ENCODE peak calls at places on chromosomes 16 and 17, in nine cellular contexts. I, A, Z, L, N, W, P, U and X are unnamed samples.

GRCh38 chr17:65398036-65398787 is 163.2 kb downstream of the AXIN2 start:
- DNase-seq in L (no peak), W (peak), A (no peak), N (no peak), P (no peak), Z (no peak), U (no peak), I (no peak), X (no peak)

GRCh38 chr16:27752241-27752640 is 202.3 kb downstream of the KATNIP start:
- DNase-seq in W (no peak), Z (no peak), U (no peak), I (no peak), A (no peak), P (no peak), L (no peak), N (no peak), X (no peak)

GRCh38 chr17:8468988-8469387 is 33.3 kb downstream of the NDEL1 start:
- DNase-seq in U (no peak), P (no peak), A (no peak), W (no peak), I (no peak), L (no peak), Z (no peak), N (no peak), X (no peak)

GRCh38 chr17:19812407-19812806 is 55.3 kb downstream of the ULK2 start:
- DNase-seq in P (no peak), U (no peak), A (no peak), W (peak), I (peak), L (peak), N (no peak), Z (no peak), X (no peak)

GRCh38 chr16:59249049-59249448 is 514.9 kb upstream of the GOT2 start:
- DNase-seq in U (no peak), N (no peak), P (no peak), A (no peak), Z (no peak), I (no peak), L (peak), W (no peak), X (no peak)

GRCh38 chr16:13414154-13414553 is 505.8 kb upstream of the ERCC4 start:
- DNase-seq in I (no peak), U (no peak), W (no peak), Z (no peak), N (no peak), A (no peak), P (no peak), L (no peak), X (no peak)

GRCh38 chr16:59698341-59698979 is 964.3 kb upstream of the GOT2 start:
- DNase-seq in Z (no peak), P (peak), U (no peak), A (no peak), I (peak), L (no peak), W (peak), N (no peak), X (no peak)

GRCh38 chr17:72362466-72363335 is 241.9 kb downstream of the SOX9 start:
- DNase-seq in I (peak), N (no peak), U (no peak), P (peak), L (peak), Z (no peak), A (no peak), W (peak), X (no peak)

GRCh38 chr16:1299012-1299867 is 10.2 kb upstream of the UBE2I start:
- DNase-seq in N (no peak), A (peak), W (no peak), I (no peak), U (peak), P (no peak), L (no peak), Z (no peak), X (no peak)

GRCh38 chr16:10896165-10896564 is 19.2 kb downstream of the CIITA start:
- DNase-seq in Z (no peak), L (no peak), A (no peak), P (no peak), U (no peak), W (no peak), N (no peak), I (no peak), X (no peak)

GRCh38 chr17:55664287-55664686 is 58.4 kb downstream of the TMEM100 start:
- DNase-seq in W (no peak), U (no peak), A (no peak), N (no peak), P (no peak), Z (no peak), L (no peak), I (no peak), X (no peak)

GRCh38 chr16:57906385-57907316 is 64.3 kb downstream of the CNGB1 start:
- DNase-seq in Z (peak), P (no peak), U (no peak), I (no peak), W (no peak), N (peak), A (no peak), L (no peak), X (no peak)

GRCh38 chr17:50026901-50027638 is 28.8 kb upstream of the ITGA3 start:
- DNase-seq in W (peak), N (peak), I (peak), P (peak), L (peak), A (peak), U (peak), Z (peak), X (peak)

GRCh38 chr17:56257075-56257474 is 103.8 kb downstream of the ANKFN1 start:
- DNase-seq in P (no peak), W (no peak), N (no peak), L (no peak), U (no peak), I (no peak), Z (no peak), A (no peak), X (no peak)

GRCh38 chr17:74699236-74699635 is 13.5 kb downstream of the CD300LF start:
- DNase-seq in I (no peak), Z (no peak), L (no peak), W (no peak), A (no peak), P (no peak), N (no peak), U (no peak), X (no peak)

GRCh38 chr17:58005031-58005727 is 1.9 kb downstream of the SRSF1 start:
- DNase-seq in N (no peak), P (no peak), U (no peak), W (no peak), A (no peak), I (peak), Z (no peak), L (peak), X (no peak)

GRCh38 chr17:15264542-15264941 is 584 bp downstream of the PMP22 start:
- DNase-seq in I (no peak), W (peak), Z (peak), A (peak), N (no peak), L (peak), U (peak), P (no peak), X (no peak)

GRCh38 chr17:27554152-27554551 is 76.8 kb upstream of the LGALS9 start:
- DNase-seq in U (peak), L (no peak), W (no peak), N (no peak), P (no peak), Z (no peak), A (no peak), I (no peak), X (no peak)

GRCh38 chr17:77856551-77857305 is 101.8 kb upstream of the TNRC6C start:
- DNase-seq in W (no peak), A (no peak), I (no peak), Z (no peak), P (no peak), U (no peak), N (no peak), L (no peak), X (no peak)

GRCh38 chr16:11015607-11016006 is 71.2 kb downstream of the CLEC16A start:
- DNase-seq in A (no peak), W (no peak), Z (no peak), P (no peak), N (no peak), U (no peak), I (no peak), L (no peak), X (no peak)

GRCh38 chr16:70651524-70651923 is 5.2 kb downstream of the IL34 start:
- DNase-seq in P (no peak), N (no peak), W (no peak), L (no peak), I (peak), U (no peak), A (no peak), Z (no peak), X (no peak)

GRCh38 chr16:28543072-28543471 is 4.3 kb upstream of the NUPR1 start:
- DNase-seq in L (no peak), I (peak), P (no peak), Z (peak), U (peak), A (peak), N (no peak), W (no peak), X (no peak)

DNA sequence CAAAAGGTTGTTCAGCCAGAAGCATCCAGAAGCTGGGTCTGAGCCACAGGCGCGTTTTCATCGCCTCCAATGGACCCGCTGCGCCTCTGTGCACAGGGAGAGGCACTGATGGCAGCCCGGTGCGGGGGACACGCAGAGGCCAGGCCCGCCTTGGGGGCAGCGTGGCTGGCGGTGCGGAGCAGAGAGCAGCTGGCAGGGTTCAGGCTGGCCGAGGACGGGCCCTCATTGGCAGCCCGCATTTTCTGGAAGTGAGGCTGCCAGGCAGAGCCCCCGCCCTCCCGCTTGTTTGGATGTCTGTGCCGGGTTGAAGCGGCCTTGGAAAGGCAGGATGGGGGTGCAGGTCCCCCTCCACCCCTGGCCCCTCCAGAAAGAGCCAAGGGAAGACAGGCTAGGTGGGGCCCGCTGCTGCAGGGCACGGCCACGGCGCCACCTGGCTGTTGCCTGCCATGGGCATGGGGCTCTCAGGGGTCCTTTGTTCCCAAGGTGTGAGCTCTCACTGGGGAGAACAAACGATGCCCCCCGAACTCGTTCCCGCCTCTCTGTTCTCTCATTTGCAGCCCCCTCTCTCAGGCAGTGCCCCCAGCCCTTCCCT is 18.8 kb downstream of the GSE1 start:
- DNase-seq in Z (no peak), L (no peak), I (no peak), A (no peak), W (no peak), P (no peak), N (no peak), U (no peak), X (no peak)
- TF ChIP-seq CTCF in Z (no peak), L (peak), I (peak), A (no peak), W (peak), P (peak), N (no peak), U (no peak), X (no peak)

DNA sequence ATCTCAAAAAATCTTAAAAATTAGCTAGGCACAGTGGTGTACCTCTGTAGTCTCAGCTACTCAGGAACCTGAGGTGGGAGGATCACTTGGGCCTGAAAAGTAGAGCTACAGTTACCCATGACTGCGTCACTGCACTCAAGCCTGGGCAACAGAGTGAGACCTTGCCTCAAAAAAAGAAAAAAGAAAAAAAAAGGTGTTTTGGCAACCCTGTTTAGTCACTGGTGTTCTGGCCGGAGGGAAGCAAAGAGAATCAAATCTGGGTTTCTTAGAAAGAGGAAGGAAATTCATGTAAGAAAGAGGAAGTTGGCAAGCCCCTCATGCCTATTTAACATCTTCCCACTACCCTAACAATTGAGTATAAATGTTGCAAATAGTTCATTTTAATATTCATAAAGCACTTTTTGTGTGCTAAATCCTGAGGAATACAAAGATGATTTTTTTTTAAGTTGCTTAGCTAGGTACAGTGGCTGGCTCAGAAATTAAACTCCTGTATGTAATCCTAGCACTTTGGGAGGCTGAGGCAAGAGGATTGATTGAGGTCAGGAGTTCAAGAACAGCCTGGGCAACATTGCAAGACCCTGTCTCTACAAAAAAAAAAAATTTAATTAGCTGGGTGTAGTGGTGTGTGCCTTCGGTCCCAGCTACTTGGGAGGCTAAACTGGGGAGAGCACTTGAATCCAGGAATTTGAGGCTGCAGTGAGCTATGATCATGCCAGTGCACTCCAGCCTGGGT is 6.5 kb upstream of the USP32 start:
- DNase-seq in I (no peak), P (no peak), L (no peak), N (no peak), A (no peak), W (no peak), Z (no peak), U (no peak), X (no peak)
- TF ChIP-seq CTCF in I (no peak), P (no peak), L (no peak), N (no peak), A (no peak), W (no peak), Z (no peak), U (no peak), X (no peak)

GRCh38 chr17:39114744-39115534 is 36.5 kb downstream of the PLXDC1 start:
- DNase-seq in A (no peak), Z (no peak), P (no peak), L (no peak), W (no peak), U (peak), I (no peak), N (no peak), X (no peak)
- TF ChIP-seq CTCF in A (no peak), Z (no peak), P (no peak), L (no peak), W (no peak), U (no peak), I (no peak), N (no peak), X (no peak)

GRCh38 chr17:68649324-68649723 is 48.2 kb upstream of the FAM20A start:
- DNase-seq in W (no peak), N (no peak), L (no peak), Z (no peak), U (no peak), I (no peak), A (no peak), P (no peak), X (no peak)

GRCh38 chr17:68642118-68642412 is 40.9 kb upstream of the FAM20A start:
- DNase-seq in L (no peak), I (no peak), N (no peak), U (no peak), A (no peak), Z (no peak), W (no peak), P (no peak), X (no peak)

GRCh38 chr17:68641276-68642117 is 40.3 kb upstream of the FAM20A start:
- DNase-seq in W (no peak), Z (no peak), A (no peak), U (no peak), I (no peak), L (no peak), N (no peak), P (no peak), X (no peak)

DNA sequence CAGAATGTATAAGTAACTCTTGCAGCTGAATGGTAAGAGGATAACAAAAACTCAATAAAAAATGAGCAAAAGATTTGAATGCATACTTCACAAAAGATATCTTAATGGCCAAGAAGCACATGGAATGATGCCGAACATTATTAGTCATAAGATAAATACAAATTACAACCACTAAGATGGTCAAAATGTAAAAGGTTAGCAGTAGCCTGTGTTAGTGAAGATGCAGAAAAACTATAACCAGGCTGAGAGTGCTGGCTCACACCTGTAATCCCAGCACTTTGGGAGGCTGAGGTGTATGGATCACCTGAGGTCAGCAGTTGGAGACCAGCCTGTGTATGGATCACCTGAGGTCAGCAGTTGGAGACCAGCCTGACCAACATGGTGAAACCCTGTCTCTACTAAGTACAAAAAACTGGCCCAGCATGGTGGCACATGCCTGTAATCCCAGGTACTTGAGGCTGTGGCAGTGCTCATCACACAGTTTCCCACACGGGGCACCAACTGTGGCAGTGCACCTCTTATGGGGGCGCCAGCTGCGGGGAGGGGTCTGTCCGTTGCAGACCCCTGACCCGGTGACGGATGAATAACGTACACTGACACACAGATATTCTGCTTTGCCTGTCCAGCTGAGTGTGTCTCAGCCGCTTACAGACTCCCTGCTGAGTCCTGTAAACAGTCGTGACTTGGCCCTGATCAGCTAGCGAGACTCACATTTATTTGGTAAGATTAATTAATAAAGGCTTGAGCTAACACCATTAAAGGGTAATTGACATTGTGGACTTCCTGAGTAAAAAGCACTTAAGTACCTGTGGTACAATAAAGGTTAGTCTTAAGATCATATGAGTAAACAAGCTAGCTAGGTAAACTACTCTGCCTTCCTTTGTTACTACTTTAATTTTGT is 45.7 kb upstream of the FAM20A start:
- DNase-seq in I (no peak), N (no peak), Z (no peak), P (no peak), L (no peak), W (peak), U (no peak), A (no peak), X (no peak)
- TF ChIP-seq CTCF in I (no peak), N (no peak), Z (no peak), P (no peak), L (no peak), W (no peak), U (no peak), A (no peak), X (no peak)

DNA sequence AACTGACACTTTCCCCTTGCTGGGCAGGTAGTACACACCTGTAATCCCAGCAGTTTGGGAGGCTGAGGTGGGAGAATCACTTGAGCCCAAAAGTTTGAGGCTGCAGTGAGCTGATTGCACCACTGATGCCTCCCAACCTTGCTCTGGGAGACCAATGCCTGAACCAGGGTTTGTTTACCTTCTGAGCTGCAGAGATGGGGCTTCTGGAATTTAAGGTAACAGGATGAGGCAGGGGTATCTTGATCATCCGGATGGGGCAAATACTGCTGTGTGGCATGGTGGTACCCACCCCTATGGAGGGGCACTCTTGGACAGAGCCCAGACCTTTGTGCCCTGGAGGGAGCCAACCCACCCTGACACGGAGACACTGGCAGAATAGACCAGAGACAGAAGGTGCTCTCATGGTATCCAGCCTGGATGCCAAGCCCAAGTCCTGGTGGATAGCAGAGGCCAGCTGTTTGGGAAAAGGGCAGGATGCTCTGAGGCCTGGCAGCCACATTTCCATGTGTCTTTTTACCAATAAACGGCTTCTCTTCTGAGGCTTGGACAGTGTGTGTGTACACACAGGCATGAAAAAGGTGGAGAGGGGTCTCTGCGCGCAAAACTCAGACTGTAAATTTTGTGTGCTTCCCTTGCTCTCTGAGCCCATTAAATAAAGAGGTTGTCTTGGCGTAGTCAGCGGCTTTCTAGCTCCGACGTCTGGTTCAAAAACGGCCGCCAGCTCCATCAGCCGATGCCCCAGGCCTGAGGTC is 4.4 kb downstream of the ZNF48 start:
- DNase-seq in W (peak), N (no peak), U (no peak), P (no peak), Z (no peak), L (no peak), I (no peak), A (no peak), X (no peak)
- TF ChIP-seq CTCF in W (no peak), N (no peak), U (no peak), P (no peak), Z (no peak), L (no peak), I (no peak), A (no peak), X (no peak)

DNA sequence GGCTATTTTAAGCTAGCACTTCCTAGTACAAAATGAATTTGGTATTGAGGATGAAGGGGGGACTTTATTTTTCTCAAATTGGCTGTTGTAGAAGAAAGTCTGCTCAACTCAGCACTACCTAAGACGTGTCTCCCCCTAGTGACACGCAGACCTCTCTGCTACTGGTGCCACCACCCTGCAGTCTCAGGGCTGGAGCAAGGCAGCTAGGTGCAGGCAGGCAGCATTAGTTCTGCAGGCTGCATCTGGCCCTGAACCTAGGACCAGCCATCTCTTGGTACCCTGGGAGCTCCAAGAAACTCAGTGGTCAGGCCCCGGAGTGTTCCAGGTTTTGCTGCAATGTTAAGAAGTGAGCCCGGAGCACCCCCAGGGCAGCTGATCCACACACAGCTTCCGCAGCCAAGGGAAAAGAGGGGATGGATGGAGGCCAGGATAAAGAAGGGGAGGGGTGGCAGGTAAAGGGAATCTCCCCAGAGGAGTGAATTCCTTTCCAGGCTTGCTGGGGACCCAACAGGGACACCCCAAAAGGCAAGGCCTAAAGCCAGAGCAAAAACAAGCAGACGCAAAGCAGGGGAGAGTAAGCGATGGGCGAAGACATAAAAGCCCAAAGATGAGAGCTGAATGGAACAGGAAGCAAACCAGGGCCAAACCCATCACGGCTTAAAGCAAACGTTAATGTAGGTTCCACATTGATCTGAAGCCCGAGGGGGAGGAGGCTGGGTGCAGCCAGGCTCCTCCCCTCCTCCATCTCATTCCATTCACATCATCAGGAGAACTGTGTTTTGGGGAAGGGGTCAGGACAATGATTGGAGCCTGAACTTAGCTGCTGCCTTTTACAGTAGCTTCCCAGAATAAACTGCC is 200.5 kb downstream of the ZFHX3 start:
- DNase-seq in Z (peak), A (no peak), I (peak), P (peak), N (no peak), U (no peak), L (peak), W (peak), X (no peak)
- TF ChIP-seq CTCF in Z (peak), A (no peak), I (peak), P (peak), N (peak), U (no peak), L (peak), W (peak), X (peak)